ENCODE peak calls at places on chromosomes 4 and X, in eight cellular contexts. One of them, this sample, is unnamed. For H3K9me3, the result is how much of the 10 kb centered on the place peaks cover.

GRCh38 chrX:150984164-150984824 is 1.2 kb downstream of the HMGB3 start:
- DNase-seq in suprapubic skin: no peak
- DNase-seq in ovary: no peak
- DNase-seq in upper lobe of left lung: no peak
- DNase-seq in SK-N-SH: peak
- DNase-seq in stomach: no peak
- DNase-seq in A549: no peak
- DNase-seq in K562: peak
- DNase-seq in this sample: no peak

GRCh38 chr4:76640252-76640925 is 205.4 kb downstream of the SHROOM3 start:
- DNase-seq in suprapubic skin: no peak
- DNase-seq in ovary: no peak
- DNase-seq in upper lobe of left lung: peak
- DNase-seq in SK-N-SH: no peak
- DNase-seq in stomach: peak
- DNase-seq in A549: no peak
- DNase-seq in K562: no peak
- DNase-seq in this sample: no peak

GRCh38 chr4:153488006-153488718 is 22.0 kb downstream of the TMEM131L start:
- DNase-seq in suprapubic skin: no peak
- DNase-seq in ovary: no peak
- DNase-seq in upper lobe of left lung: peak
- DNase-seq in SK-N-SH: no peak
- DNase-seq in stomach: no peak
- DNase-seq in A549: no peak
- DNase-seq in K562: no peak
- DNase-seq in this sample: no peak

GRCh38 chr4:117164338-117164737 is 79.0 kb upstream of the TRAM1L1 start:
- DNase-seq in suprapubic skin: no peak
- DNase-seq in ovary: no peak
- DNase-seq in upper lobe of left lung: no peak
- DNase-seq in SK-N-SH: no peak
- DNase-seq in stomach: no peak
- DNase-seq in A549: no peak
- DNase-seq in K562: no peak
- DNase-seq in this sample: no peak

GRCh38 chr4:23135792-23136645 is 443.3 kb downstream of the GBA3 start:
- DNase-seq in suprapubic skin: no peak
- DNase-seq in ovary: no peak
- DNase-seq in upper lobe of left lung: no peak
- DNase-seq in SK-N-SH: peak
- DNase-seq in stomach: no peak
- DNase-seq in A549: peak
- DNase-seq in K562: peak
- DNase-seq in this sample: no peak

GRCh38 chrX:123422875-123423274 is 238.8 kb downstream of the GRIA3 start:
- DNase-seq in suprapubic skin: no peak
- DNase-seq in ovary: peak
- DNase-seq in upper lobe of left lung: no peak
- DNase-seq in SK-N-SH: peak
- DNase-seq in stomach: no peak
- DNase-seq in A549: peak
- DNase-seq in K562: peak
- DNase-seq in this sample: no peak

GRCh38 chr4:14225683-14226207 is 598.2 kb upstream of the BOD1L1 start:
- DNase-seq in suprapubic skin: no peak
- DNase-seq in ovary: no peak
- DNase-seq in upper lobe of left lung: no peak
- DNase-seq in SK-N-SH: no peak
- DNase-seq in stomach: no peak
- DNase-seq in A549: no peak
- DNase-seq in K562: no peak
- DNase-seq in this sample: no peak

GRCh38 chr4:82785248-82786003 is 13.2 kb downstream of the SCD5 start:
- DNase-seq in suprapubic skin: no peak
- DNase-seq in ovary: peak
- DNase-seq in upper lobe of left lung: no peak
- DNase-seq in SK-N-SH: no peak
- DNase-seq in stomach: no peak
- DNase-seq in A549: peak
- DNase-seq in K562: no peak
- DNase-seq in this sample: no peak

GRCh38 chrX:137418086-137418485 is 147.8 kb upstream of the ZIC3 start:
- DNase-seq in suprapubic skin: no peak
- DNase-seq in ovary: no peak
- DNase-seq in upper lobe of left lung: no peak
- DNase-seq in SK-N-SH: no peak
- DNase-seq in stomach: no peak
- DNase-seq in A549: no peak
- DNase-seq in K562: no peak
- DNase-seq in this sample: no peak

GRCh38 chr4:5824635-5825034 is 68.3 kb downstream of the CRMP1 start:
- DNase-seq in suprapubic skin: no peak
- DNase-seq in ovary: no peak
- DNase-seq in upper lobe of left lung: no peak
- DNase-seq in SK-N-SH: peak
- DNase-seq in stomach: no peak
- DNase-seq in A549: peak
- DNase-seq in K562: peak
- DNase-seq in this sample: no peak

GRCh38 chr4:58732973-58733372 is 1622.8 kb upstream of the IGFBP7 start:
- DNase-seq in suprapubic skin: no peak
- DNase-seq in ovary: no peak
- DNase-seq in upper lobe of left lung: no peak
- DNase-seq in SK-N-SH: peak
- DNase-seq in stomach: no peak
- DNase-seq in A549: no peak
- DNase-seq in K562: no peak
- DNase-seq in this sample: no peak

GRCh38 chr4:165368114-165368513 is 10.7 kb upstream of the CPE start:
- DNase-seq in suprapubic skin: no peak
- DNase-seq in ovary: no peak
- DNase-seq in upper lobe of left lung: no peak
- DNase-seq in SK-N-SH: no peak
- DNase-seq in stomach: no peak
- DNase-seq in A549: no peak
- DNase-seq in K562: no peak
- DNase-seq in this sample: no peak

GRCh38 chr4:14247767-14248166 is 620.2 kb upstream of the BOD1L1 start:
- DNase-seq in suprapubic skin: no peak
- DNase-seq in ovary: no peak
- DNase-seq in upper lobe of left lung: no peak
- DNase-seq in SK-N-SH: no peak
- DNase-seq in stomach: no peak
- DNase-seq in A549: no peak
- DNase-seq in K562: no peak
- DNase-seq in this sample: no peak

GRCh38 chr4:154416183-154416543 is 75.4 kb downstream of the DCHS2 start:
- DNase-seq in suprapubic skin: no peak
- DNase-seq in ovary: peak
- DNase-seq in upper lobe of left lung: no peak
- DNase-seq in SK-N-SH: peak
- DNase-seq in stomach: no peak
- DNase-seq in A549: no peak
- DNase-seq in K562: peak
- DNase-seq in this sample: no peak

GRCh38 chr4:20292739-20293138 is 41.0 kb downstream of the SLIT2 start:
- DNase-seq in suprapubic skin: no peak
- DNase-seq in ovary: no peak
- DNase-seq in upper lobe of left lung: no peak
- DNase-seq in SK-N-SH: no peak
- DNase-seq in stomach: no peak
- DNase-seq in A549: no peak
- DNase-seq in K562: no peak
- DNase-seq in this sample: no peak

GRCh38 chr4:123265443-123265842 is 131.2 kb upstream of the SPRY1 start:
- DNase-seq in suprapubic skin: no peak
- DNase-seq in ovary: no peak
- DNase-seq in upper lobe of left lung: no peak
- DNase-seq in SK-N-SH: no peak
- DNase-seq in stomach: no peak
- DNase-seq in A549: no peak
- DNase-seq in K562: no peak
- DNase-seq in this sample: no peak

GRCh38 chr4:25950476-25951389 is 36.7 kb downstream of the SMIM20 start:
- DNase-seq in suprapubic skin: no peak
- DNase-seq in ovary: no peak
- DNase-seq in upper lobe of left lung: no peak
- DNase-seq in SK-N-SH: peak
- DNase-seq in stomach: no peak
- DNase-seq in A549: no peak
- DNase-seq in K562: no peak
- DNase-seq in this sample: no peak

GRCh38 chr4:188400456-188400855 is 261.2 kb downstream of the TRIML1 start:
- DNase-seq in suprapubic skin: no peak
- DNase-seq in ovary: no peak
- DNase-seq in upper lobe of left lung: no peak
- DNase-seq in SK-N-SH: no peak
- DNase-seq in stomach: no peak
- DNase-seq in A549: no peak
- DNase-seq in K562: no peak
- DNase-seq in this sample: no peak

GRCh38 chrX:21958187-21958586 is 17.7 kb downstream of the SMS start:
- DNase-seq in suprapubic skin: no peak
- DNase-seq in ovary: no peak
- DNase-seq in upper lobe of left lung: no peak
- DNase-seq in SK-N-SH: no peak
- DNase-seq in stomach: no peak
- DNase-seq in A549: no peak
- DNase-seq in K562: no peak
- DNase-seq in this sample: no peak

GRCh38 chr4:168741281-168742173 is 244.7 kb downstream of the PALLD start:
- DNase-seq in suprapubic skin: no peak
- DNase-seq in ovary: no peak
- DNase-seq in upper lobe of left lung: peak
- DNase-seq in SK-N-SH: no peak
- DNase-seq in stomach: no peak
- DNase-seq in A549: no peak
- DNase-seq in K562: no peak
- DNase-seq in this sample: no peak

GRCh38 chr4:87864321-87864720 is 31.6 kb downstream of the MEPE start:
- DNase-seq in suprapubic skin: no peak
- DNase-seq in ovary: no peak
- DNase-seq in upper lobe of left lung: no peak
- DNase-seq in SK-N-SH: no peak
- DNase-seq in stomach: no peak
- DNase-seq in A549: no peak
- DNase-seq in K562: no peak
- DNase-seq in this sample: no peak

GRCh38 chr4:87865960-87866598 is 33.3 kb downstream of the MEPE start:
- DNase-seq in suprapubic skin: no peak
- DNase-seq in ovary: no peak
- DNase-seq in upper lobe of left lung: no peak
- DNase-seq in SK-N-SH: no peak
- DNase-seq in stomach: no peak
- DNase-seq in A549: no peak
- DNase-seq in K562: no peak
- DNase-seq in this sample: no peak

GRCh38 chr4:87862236-87862635 is 29.5 kb downstream of the MEPE start:
- DNase-seq in suprapubic skin: no peak
- DNase-seq in ovary: no peak
- DNase-seq in upper lobe of left lung: no peak
- DNase-seq in SK-N-SH: no peak
- DNase-seq in stomach: no peak
- DNase-seq in A549: no peak
- DNase-seq in K562: no peak
- DNase-seq in this sample: no peak

GRCh38 chr4:87863486-87863885 is 30.7 kb downstream of the MEPE start:
- DNase-seq in suprapubic skin: no peak
- DNase-seq in ovary: no peak
- DNase-seq in upper lobe of left lung: no peak
- DNase-seq in SK-N-SH: no peak
- DNase-seq in stomach: no peak
- DNase-seq in A549: no peak
- DNase-seq in K562: no peak
- DNase-seq in this sample: no peak

DNA sequence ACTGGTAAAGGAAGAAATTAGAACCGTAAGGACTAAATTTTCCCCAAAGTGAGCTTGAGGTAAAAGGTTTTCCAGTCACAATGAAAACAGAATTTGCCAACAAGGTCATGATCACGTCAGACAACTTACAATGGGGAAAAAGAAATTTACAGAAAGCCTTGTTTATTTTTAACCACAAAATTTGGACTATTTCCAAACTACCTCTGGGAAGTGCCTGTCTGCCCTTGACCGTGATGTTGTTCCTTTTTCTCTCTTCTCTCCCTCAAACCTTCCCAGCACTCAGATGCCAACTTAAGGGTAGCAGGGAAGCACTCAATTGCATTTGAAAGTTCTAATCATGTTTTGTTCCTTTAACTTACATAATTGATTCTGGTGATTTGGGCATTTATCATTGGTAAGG is 32.5 kb downstream of the MEPE start:
- DNase-seq in suprapubic skin: no peak
- DNase-seq in ovary: no peak
- DNase-seq in upper lobe of left lung: no peak
- DNase-seq in SK-N-SH: no peak
- DNase-seq in stomach: no peak
- DNase-seq in A549: no peak
- DNase-seq in K562: no peak
- DNase-seq in this sample: no peak
- TF ChIP-seq EP300 in suprapubic skin: no peak
- TF ChIP-seq EP300 in ovary: no peak
- TF ChIP-seq EP300 in upper lobe of left lung: no peak
- TF ChIP-seq EP300 in SK-N-SH: no peak
- TF ChIP-seq EP300 in stomach: no peak
- TF ChIP-seq EP300 in A549: no peak
- TF ChIP-seq EP300 in K562: no peak
- TF ChIP-seq EP300 in this sample: no peak

GRCh38 chrX:57985951-57986350 is 75.7 kb upstream of the ZXDA start:
- DNase-seq in suprapubic skin: no peak
- DNase-seq in ovary: no peak
- DNase-seq in upper lobe of left lung: no peak
- DNase-seq in SK-N-SH: no peak
- DNase-seq in stomach: no peak
- DNase-seq in A549: no peak
- DNase-seq in K562: no peak
- DNase-seq in this sample: no peak
- H3K9me3 ChIP-seq in suprapubic skin: under half
- H3K9me3 ChIP-seq in ovary: under half
- H3K9me3 ChIP-seq in upper lobe of left lung: under half
- H3K9me3 ChIP-seq in SK-N-SH: under half
- H3K9me3 ChIP-seq in stomach: under half
- H3K9me3 ChIP-seq in A549: under half
- H3K9me3 ChIP-seq in K562: under half
- H3K9me3 ChIP-seq in this sample: under half

GRCh38 chr4:122150896-122151295 is 1.2 kb upstream of the BLTP1 start:
- DNase-seq in suprapubic skin: no peak
- DNase-seq in ovary: no peak
- DNase-seq in upper lobe of left lung: no peak
- DNase-seq in SK-N-SH: no peak
- DNase-seq in stomach: no peak
- DNase-seq in A549: no peak
- DNase-seq in K562: no peak
- DNase-seq in this sample: no peak
- TF ChIP-seq EP300 in suprapubic skin: no peak
- TF ChIP-seq EP300 in ovary: no peak
- TF ChIP-seq EP300 in upper lobe of left lung: no peak
- TF ChIP-seq EP300 in SK-N-SH: no peak
- TF ChIP-seq EP300 in stomach: no peak
- TF ChIP-seq EP300 in A549: no peak
- TF ChIP-seq EP300 in K562: no peak
- TF ChIP-seq EP300 in this sample: no peak

GRCh38 chr4:236028-236427 is 69.2 kb downstream of the ZNF732 start:
- DNase-seq in suprapubic skin: no peak
- DNase-seq in ovary: no peak
- DNase-seq in upper lobe of left lung: no peak
- DNase-seq in SK-N-SH: no peak
- DNase-seq in stomach: no peak
- DNase-seq in A549: no peak
- DNase-seq in K562: no peak
- DNase-seq in this sample: no peak

GRCh38 chr4:234178-234577 is 71.1 kb downstream of the ZNF732 start:
- DNase-seq in suprapubic skin: no peak
- DNase-seq in ovary: no peak
- DNase-seq in upper lobe of left lung: no peak
- DNase-seq in SK-N-SH: no peak
- DNase-seq in stomach: no peak
- DNase-seq in A549: no peak
- DNase-seq in K562: no peak
- DNase-seq in this sample: no peak
- H3K9me3 ChIP-seq in suprapubic skin: under half
- H3K9me3 ChIP-seq in ovary: under half
- H3K9me3 ChIP-seq in upper lobe of left lung: under half
- H3K9me3 ChIP-seq in SK-N-SH: under half
- H3K9me3 ChIP-seq in stomach: under half
- H3K9me3 ChIP-seq in A549: under half
- H3K9me3 ChIP-seq in K562: under half
- H3K9me3 ChIP-seq in this sample: under half

This sample was measured in tibial nerve.